ENCODE peak calls at places on chromosome 17, in six cellular contexts. One of them, this sample, is unnamed. For H3K79me2, the result is how much of the 10 kb centered on the place peaks cover.

GRCh38 chr17:2343421-2343820 is 6.1 kb downstream of the SGSM2 start:
- DNase-seq in DND-41: no peak
- DNase-seq in neural progenitor cell: no peak
- DNase-seq in OCI-LY7: no peak
- DNase-seq in MM.1S: no peak
- DNase-seq in GM23338: no peak
- DNase-seq in this sample: no peak

GRCh38 chr17:50855708-50856330 is 10.3 kb downstream of the TOB1 start:
- DNase-seq in OCI-LY7: no peak
- DNase-seq in DND-41: no peak
- DNase-seq in GM23338: no peak
- DNase-seq in neural progenitor cell: no peak
- DNase-seq in MM.1S: no peak
- DNase-seq in this sample: no peak

GRCh38 chr17:7989781-7990655 is 12.4 kb upstream of the GUCY2D start:
- DNase-seq in DND-41: peak
- DNase-seq in neural progenitor cell: peak
- DNase-seq in OCI-LY7: peak
- DNase-seq in GM23338: peak
- DNase-seq in MM.1S: peak
- DNase-seq in this sample: peak

GRCh38 chr17:64129515-64129764 is 504 bp downstream of the ERN1 start:
- DNase-seq in neural progenitor cell: no peak
- DNase-seq in GM23338: peak
- DNase-seq in MM.1S: no peak
- DNase-seq in DND-41: no peak
- DNase-seq in OCI-LY7: no peak
- DNase-seq in this sample: no peak

GRCh38 chr17:27573548-27573947 is 57.4 kb upstream of the LGALS9 start:
- DNase-seq in OCI-LY7: no peak
- DNase-seq in GM23338: no peak
- DNase-seq in neural progenitor cell: no peak
- DNase-seq in MM.1S: no peak
- DNase-seq in DND-41: no peak
- DNase-seq in this sample: no peak

GRCh38 chr17:60421273-60422161 is 772 bp upstream of the CHCT1 start:
- DNase-seq in MM.1S: peak
- DNase-seq in DND-41: no peak
- DNase-seq in OCI-LY7: peak
- DNase-seq in neural progenitor cell: peak
- DNase-seq in GM23338: peak
- DNase-seq in this sample: peak

GRCh38 chr17:16947470-16947869 is 24.4 kb downstream of the TNFRSF13B start:
- DNase-seq in OCI-LY7: peak
- DNase-seq in GM23338: no peak
- DNase-seq in MM.1S: peak
- DNase-seq in neural progenitor cell: peak
- DNase-seq in DND-41: no peak
- DNase-seq in this sample: no peak

GRCh38 chr17:9371019-9371418 is 204.6 kb downstream of the STX8 start:
- DNase-seq in DND-41: no peak
- DNase-seq in GM23338: no peak
- DNase-seq in neural progenitor cell: no peak
- DNase-seq in MM.1S: no peak
- DNase-seq in OCI-LY7: no peak
- DNase-seq in this sample: peak

GRCh38 chr17:67779098-67779672 is 46.1 kb upstream of the BPTF start:
- DNase-seq in MM.1S: peak
- DNase-seq in neural progenitor cell: peak
- DNase-seq in OCI-LY7: peak
- DNase-seq in DND-41: peak
- DNase-seq in GM23338: peak
- DNase-seq in this sample: peak

GRCh38 chr17:68101992-68102758 is 66.6 kb downstream of the KPNA2 start:
- DNase-seq in GM23338: peak
- DNase-seq in MM.1S: no peak
- DNase-seq in neural progenitor cell: peak
- DNase-seq in OCI-LY7: peak
- DNase-seq in DND-41: peak
- DNase-seq in this sample: peak

GRCh38 chr17:16988749-16989229 is 16.9 kb upstream of the TNFRSF13B start:
- DNase-seq in OCI-LY7: no peak
- DNase-seq in GM23338: no peak
- DNase-seq in neural progenitor cell: no peak
- DNase-seq in DND-41: no peak
- DNase-seq in MM.1S: peak
- DNase-seq in this sample: no peak

GRCh38 chr17:46848534-46848933 is 2.8 kb upstream of the WNT9B start:
- DNase-seq in GM23338: no peak
- DNase-seq in OCI-LY7: no peak
- DNase-seq in neural progenitor cell: no peak
- DNase-seq in MM.1S: no peak
- DNase-seq in DND-41: no peak
- DNase-seq in this sample: no peak

GRCh38 chr17:48646183-48647102 is 20.3 kb upstream of the HOXB9 start:
- DNase-seq in GM23338: peak
- DNase-seq in neural progenitor cell: peak
- DNase-seq in OCI-LY7: no peak
- DNase-seq in MM.1S: no peak
- DNase-seq in DND-41: no peak
- DNase-seq in this sample: no peak

GRCh38 chr17:9350083-9350482 is 225.5 kb downstream of the STX8 start:
- DNase-seq in GM23338: no peak
- DNase-seq in neural progenitor cell: no peak
- DNase-seq in OCI-LY7: no peak
- DNase-seq in DND-41: no peak
- DNase-seq in MM.1S: no peak
- DNase-seq in this sample: no peak

GRCh38 chr17:59702304-59702703 is 4.9 kb downstream of the PTRH2 start:
- DNase-seq in DND-41: no peak
- DNase-seq in MM.1S: no peak
- DNase-seq in GM23338: no peak
- DNase-seq in neural progenitor cell: no peak
- DNase-seq in OCI-LY7: no peak
- DNase-seq in this sample: no peak

GRCh38 chr17:61065263-61065773 is 334.3 kb upstream of the TBX2 start:
- DNase-seq in DND-41: no peak
- DNase-seq in MM.1S: peak
- DNase-seq in neural progenitor cell: no peak
- DNase-seq in OCI-LY7: no peak
- DNase-seq in GM23338: peak
- DNase-seq in this sample: no peak

GRCh38 chr17:35192708-35193107 is 1.5 kb downstream of the SLC35G3 start:
- DNase-seq in DND-41: no peak
- DNase-seq in GM23338: no peak
- DNase-seq in neural progenitor cell: no peak
- DNase-seq in MM.1S: no peak
- DNase-seq in OCI-LY7: no peak
- DNase-seq in this sample: no peak

GRCh38 chr17:64063766-64064224 is 43.4 kb upstream of the ICAM2 start:
- DNase-seq in OCI-LY7: peak
- DNase-seq in GM23338: peak
- DNase-seq in DND-41: peak
- DNase-seq in neural progenitor cell: peak
- DNase-seq in MM.1S: no peak
- DNase-seq in this sample: peak

GRCh38 chr17:47698749-47699535 is 5.0 kb downstream of the TBKBP1 start:
- DNase-seq in MM.1S: peak
- DNase-seq in DND-41: peak
- DNase-seq in OCI-LY7: peak
- DNase-seq in GM23338: peak
- DNase-seq in neural progenitor cell: peak
- DNase-seq in this sample: peak

GRCh38 chr17:19719365-19720209 is 3.2 kb upstream of the SLC47A2 start:
- DNase-seq in neural progenitor cell: no peak
- DNase-seq in OCI-LY7: no peak
- DNase-seq in MM.1S: no peak
- DNase-seq in GM23338: no peak
- DNase-seq in DND-41: no peak
- DNase-seq in this sample: no peak

GRCh38 chr17:40358323-40359038 is 6.1 kb downstream of the GJD3 start:
- DNase-seq in DND-41: peak
- DNase-seq in MM.1S: peak
- DNase-seq in OCI-LY7: peak
- DNase-seq in GM23338: peak
- DNase-seq in neural progenitor cell: peak
- DNase-seq in this sample: peak

GRCh38 chr17:13332207-13332606 is 269.5 kb downstream of the HS3ST3A1 start:
- DNase-seq in neural progenitor cell: no peak
- DNase-seq in MM.1S: no peak
- DNase-seq in DND-41: no peak
- DNase-seq in OCI-LY7: no peak
- DNase-seq in GM23338: no peak
- DNase-seq in this sample: no peak

GRCh38 chr17:5238333-5238732 is 3.7 kb upstream of the SCIMP start:
- DNase-seq in MM.1S: no peak
- DNase-seq in neural progenitor cell: no peak
- DNase-seq in OCI-LY7: peak
- DNase-seq in DND-41: no peak
- DNase-seq in GM23338: no peak
- DNase-seq in this sample: no peak

GRCh38 chr17:5234645-5235576 is at the start of gene SCIMP:
- DNase-seq in DND-41: no peak
- DNase-seq in neural progenitor cell: no peak
- DNase-seq in GM23338: no peak
- DNase-seq in OCI-LY7: peak
- DNase-seq in MM.1S: no peak
- DNase-seq in this sample: peak

GRCh38 chr17:5241861-5242671 is 7.4 kb upstream of the SCIMP start:
- DNase-seq in DND-41: no peak
- DNase-seq in OCI-LY7: peak
- DNase-seq in GM23338: no peak
- DNase-seq in MM.1S: peak
- DNase-seq in neural progenitor cell: no peak
- DNase-seq in this sample: peak

GRCh38 chr17:5236871-5237540 is 2.3 kb upstream of the SCIMP start:
- DNase-seq in neural progenitor cell: no peak
- DNase-seq in OCI-LY7: no peak
- DNase-seq in DND-41: no peak
- DNase-seq in GM23338: no peak
- DNase-seq in MM.1S: no peak
- DNase-seq in this sample: no peak

DNA sequence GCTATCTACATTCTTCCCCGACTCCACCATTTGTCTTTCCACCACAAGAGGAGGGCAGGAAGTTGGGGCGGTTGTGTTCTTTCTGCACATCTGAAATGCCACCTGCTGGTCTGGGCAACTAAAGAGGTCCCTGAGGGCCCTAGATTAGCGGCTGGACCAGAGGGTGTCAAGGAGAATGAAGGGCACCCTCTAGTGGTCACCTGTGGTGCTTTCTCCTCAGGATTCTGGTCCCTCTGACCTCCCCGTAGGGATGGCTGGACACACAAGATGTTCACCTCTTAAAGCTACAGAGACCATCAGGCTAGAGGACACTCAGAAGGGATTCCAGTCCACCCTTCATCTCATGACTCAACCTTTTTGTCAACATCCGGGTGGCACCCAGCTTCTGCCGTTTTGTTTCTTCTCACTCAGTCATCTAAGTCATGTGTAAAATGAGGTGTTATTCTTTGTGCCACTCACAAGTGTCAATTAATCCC is 2.9 kb upstream of the SCIMP start:
- DNase-seq in neural progenitor cell: peak
- DNase-seq in GM23338: peak
- DNase-seq in DND-41: peak
- DNase-seq in MM.1S: peak
- DNase-seq in OCI-LY7: peak
- DNase-seq in this sample: peak
- H3K79me2 ChIP-seq in neural progenitor cell: under half
- H3K79me2 ChIP-seq in GM23338: under half
- H3K79me2 ChIP-seq in DND-41: under half
- H3K79me2 ChIP-seq in MM.1S: under half
- H3K79me2 ChIP-seq in OCI-LY7: under half
- H3K79me2 ChIP-seq in this sample: under half

GRCh38 chr17:75142236-75142971 is 10.9 kb upstream of the NT5C start:
- DNase-seq in MM.1S: no peak
- DNase-seq in GM23338: peak
- DNase-seq in DND-41: no peak
- DNase-seq in neural progenitor cell: no peak
- DNase-seq in OCI-LY7: no peak
- DNase-seq in this sample: no peak

GRCh38 chr17:75147878-75148546 is 6.3 kb downstream of the JPT1 start:
- DNase-seq in MM.1S: no peak
- DNase-seq in GM23338: no peak
- DNase-seq in OCI-LY7: no peak
- DNase-seq in neural progenitor cell: no peak
- DNase-seq in DND-41: no peak
- DNase-seq in this sample: no peak

GRCh38 chr17:75146597-75146996 is 7.7 kb downstream of the JPT1 start:
- DNase-seq in OCI-LY7: no peak
- DNase-seq in MM.1S: no peak
- DNase-seq in GM23338: no peak
- DNase-seq in neural progenitor cell: no peak
- DNase-seq in DND-41: no peak
- DNase-seq in this sample: no peak

GRCh38 chr17:75144816-75145511 is 9.3 kb downstream of the JPT1 start:
- DNase-seq in neural progenitor cell: no peak
- DNase-seq in GM23338: no peak
- DNase-seq in DND-41: no peak
- DNase-seq in MM.1S: no peak
- DNase-seq in OCI-LY7: no peak
- DNase-seq in this sample: no peak
- H3K79me2 ChIP-seq in neural progenitor cell: half or more
- H3K79me2 ChIP-seq in GM23338: half or more
- H3K79me2 ChIP-seq in DND-41: half or more
- H3K79me2 ChIP-seq in MM.1S: under half
- H3K79me2 ChIP-seq in OCI-LY7: under half
- H3K79me2 ChIP-seq in this sample: under half

GRCh38 chr17:76427457-76428231 is 25.3 kb downstream of the UBE2O start:
- DNase-seq in OCI-LY7: peak
- DNase-seq in neural progenitor cell: no peak
- DNase-seq in MM.1S: no peak
- DNase-seq in DND-41: no peak
- DNase-seq in GM23338: no peak
- DNase-seq in this sample: peak
- H3K79me2 ChIP-seq in OCI-LY7: half or more
- H3K79me2 ChIP-seq in neural progenitor cell: half or more
- H3K79me2 ChIP-seq in MM.1S: half or more
- H3K79me2 ChIP-seq in DND-41: half or more
- H3K79me2 ChIP-seq in GM23338: half or more
- H3K79me2 ChIP-seq in this sample: under half

DNA sequence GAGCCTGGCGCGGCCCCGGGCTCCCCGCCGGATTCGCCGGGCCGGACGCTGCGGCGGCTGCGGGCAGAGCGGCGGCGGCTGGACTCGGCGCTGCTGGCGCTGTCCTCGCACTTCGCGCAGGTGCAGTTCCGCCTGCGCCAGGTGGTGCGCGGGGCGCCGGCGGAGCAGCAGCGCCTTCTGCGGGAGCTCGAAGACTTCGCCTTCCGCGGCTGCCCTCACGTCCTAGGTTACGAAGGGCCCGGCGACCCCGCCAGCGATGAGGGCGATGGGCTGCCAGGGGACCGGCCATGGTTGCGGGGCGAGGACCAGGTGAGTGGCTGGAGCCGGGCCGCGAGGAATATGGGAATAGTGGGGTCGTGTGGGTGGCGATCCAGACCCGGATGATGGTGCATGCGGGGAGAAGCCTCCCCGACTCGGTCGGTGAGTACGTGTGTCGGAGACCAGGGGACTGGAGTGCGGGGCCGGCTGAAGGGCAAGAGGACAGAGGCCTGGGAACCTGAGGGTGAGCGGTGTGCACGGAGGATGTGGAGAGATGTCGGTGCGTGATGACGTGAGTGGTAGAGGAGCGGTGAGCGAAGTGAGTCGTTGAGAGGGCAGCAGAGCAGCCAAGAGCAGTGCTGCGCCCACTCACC is 517 bp downstream of the RUNDC1 start:
- DNase-seq in MM.1S: peak
- DNase-seq in GM23338: peak
- DNase-seq in DND-41: peak
- DNase-seq in neural progenitor cell: peak
- DNase-seq in OCI-LY7: peak
- DNase-seq in this sample: peak
- H3K79me2 ChIP-seq in MM.1S: under half
- H3K79me2 ChIP-seq in GM23338: under half
- H3K79me2 ChIP-seq in DND-41: under half
- H3K79me2 ChIP-seq in neural progenitor cell: under half
- H3K79me2 ChIP-seq in OCI-LY7: under half
- H3K79me2 ChIP-seq in this sample: half or more